ENCODE peak calls at places on chromosomes 3 and 15, in four cellular contexts. E is CD4-positive, CD25-positive, alpha-beta regulatory T cell; Y is pancreas; M is stimulated activated naive CD8-positive, alpha-beta T cell treated with anti-CD3 and anti-CD28 coated beads, Interleukin-15, amount 100 ng/mL, for 72 hours. X is an unnamed sample.

GRCh38 chr15:69444686-69445085 is 7.9 kb upstream of the RPLP1 start:
- ATAC-seq in E (no peak), Y (no peak), M (no peak), X (no peak)

GRCh38 chr3:123303976-123304560 is 102.3 kb downstream of the SEC22A start:
- ATAC-seq in E (no peak), Y (no peak), M (no peak), X (no peak)

GRCh38 chr3:98027084-98027445 is 8.1 kb downstream of the GABRR3 start:
- ATAC-seq in E (no peak), Y (no peak), M (no peak), X (no peak)

GRCh38 chr15:71203573-71204444 is 88.5 kb downstream of the THSD4 start:
- ATAC-seq in E (no peak), Y (no peak), M (no peak), X (no peak)

GRCh38 chr3:121529308-121529707 is 16.5 kb downstream of the POLQ start:
- ATAC-seq in E (no peak), Y (no peak), M (no peak), X (no peak)

GRCh38 chr15:33089878-33090757 is 104.4 kb downstream of the FMN1 start:
- ATAC-seq in E (no peak), Y (peak), M (peak), X (no peak)

GRCh38 chr15:38622908-38623307 is 58.3 kb upstream of the RASGRP1 start:
- ATAC-seq in E (no peak), Y (no peak), M (no peak), X (no peak)

GRCh38 chr15:92395557-92395956 is 1.9 kb downstream of the ST8SIA2 start:
- ATAC-seq in E (no peak), Y (no peak), M (no peak), X (no peak)

GRCh38 chr3:190097025-190097424 is 23.7 kb downstream of the P3H2 start:
- ATAC-seq in E (no peak), Y (no peak), M (no peak), X (no peak)

GRCh38 chr3:131072845-131073244 is 46.2 kb downstream of the NEK11 start:
- ATAC-seq in E (no peak), Y (peak), M (no peak), X (no peak)

GRCh38 chr15:99031681-99032080 is 24.1 kb upstream of the PGPEP1L start:
- ATAC-seq in E (no peak), Y (no peak), M (no peak), X (no peak)

GRCh38 chr3:135781026-135781815 is 184.3 kb upstream of the PPP2R3A start:
- ATAC-seq in E (no peak), Y (no peak), M (no peak), X (no peak)

GRCh38 chr15:39391230-39391629 is 189.6 kb upstream of the THBS1 start:
- ATAC-seq in E (no peak), Y (peak), M (no peak), X (no peak)

GRCh38 chr15:95325763-95326688 is 1004.5 kb upstream of the NR2F2 start:
- ATAC-seq in E (no peak), Y (no peak), M (no peak), X (no peak)

GRCh38 chr3:138511990-138512389 is 77.6 kb downstream of the ESYT3 start:
- ATAC-seq in E (no peak), Y (no peak), M (no peak), X (no peak)

GRCh38 chr3:53821631-53822068 is 24.6 kb downstream of the CHDH start:
- ATAC-seq in E (no peak), Y (peak), M (no peak), X (no peak)

GRCh38 chr3:112253301-112253971 is 40.6 kb downstream of the SLC9C1 start:
- ATAC-seq in E (no peak), Y (no peak), M (no peak), X (no peak)

GRCh38 chr3:192817053-192817452 is 89.7 kb upstream of the FGF12 start:
- ATAC-seq in E (no peak), Y (no peak), M (peak), X (no peak)

X was measured in stimulated activated memory B cell treated with anti-CD40 and anti-IgM and Interleukin-4, amounts not matched to agents 10 μg/mL and 1 μg/mL and 100 μg/mL, for 72 hours.